ENCODE peak calls at places on chromosomes 16 and 17, in eight cellular contexts. E, W, Y, I, X, M, D and T are unnamed samples.

GRCh38 chr17:47179141-47179540 is 10.0 kb downstream of the CDC27 start:
- DNase-seq in W (no peak), D (no peak), X (no peak), Y (no peak), I (no peak), M (no peak), E (no peak), T (no peak)

GRCh38 chr16:24046442-24046841 is 209.7 kb upstream of the CACNG3 start:
- DNase-seq in E (no peak), M (no peak), W (no peak), Y (no peak), D (no peak), X (no peak), I (no peak), T (no peak)

GRCh38 chr17:21677911-21678310 is 14.4 kb upstream of the KCNJ18 start:
- DNase-seq in I (no peak), X (no peak), D (no peak), W (no peak), Y (no peak), E (no peak), M (no peak), T (no peak)

GRCh38 chr17:38428643-38429371 is 543 bp downstream of the ARHGAP23 start:
- DNase-seq in D (peak), E (no peak), W (peak), I (peak), X (peak), Y (peak), M (peak), T (no peak)

GRCh38 chr16:3471518-3472176 is 23.6 kb downstream of the C16orf90 start:
- DNase-seq in W (no peak), I (no peak), X (no peak), D (no peak), E (no peak), Y (no peak), M (no peak), T (no peak)

GRCh38 chr16:90019543-90020259 is 445 bp upstream of the DBNDD1 start:
- DNase-seq in Y (no peak), M (peak), D (peak), W (peak), X (no peak), I (peak), E (no peak), T (peak)

GRCh38 chr16:15993946-15994665 is 44.7 kb downstream of the ABCC1 start:
- DNase-seq in Y (no peak), W (no peak), D (peak), X (no peak), I (no peak), E (no peak), M (no peak), T (no peak)

GRCh38 chr16:1534021-1535020 is 855 bp downstream of the TMEM204 start:
- DNase-seq in W (no peak), X (no peak), I (peak), M (no peak), Y (no peak), E (no peak), D (peak), T (no peak)

GRCh38 chr17:7296189-7296861 is 1.9 kb upstream of the YBX2 start:
- DNase-seq in D (peak), E (peak), M (peak), Y (peak), I (peak), W (peak), X (peak), T (peak)

GRCh38 chr16:57167537-57167936 is 18.3 kb downstream of the PSME3IP1 start:
- DNase-seq in W (no peak), E (no peak), I (no peak), M (no peak), X (no peak), D (no peak), Y (no peak), T (no peak)

GRCh38 chr17:45675012-45675411 is 109.1 kb upstream of the CRHR1 start:
- DNase-seq in D (no peak), I (no peak), X (no peak), M (no peak), Y (no peak), W (peak), E (no peak), T (no peak)

GRCh38 chr16:82456683-82457082 is 170.1 kb upstream of the CDH13 start:
- DNase-seq in W (peak), M (peak), D (peak), I (peak), Y (peak), X (peak), E (peak), T (peak)

GRCh38 chr17:70552230-70552981 is 383.1 kb downstream of the KCNJ2 start:
- DNase-seq in Y (no peak), D (peak), M (no peak), X (no peak), E (peak), I (no peak), W (peak), T (no peak)

GRCh38 chr17:66296289-66296725 is 6.1 kb upstream of the PRKCA start:
- DNase-seq in E (no peak), X (no peak), D (no peak), M (no peak), Y (no peak), I (no peak), W (no peak), T (no peak)

GRCh38 chr16:30067584-30067916 is 2.0 kb downstream of the ALDOA start:
- DNase-seq in Y (no peak), D (no peak), W (no peak), M (no peak), E (no peak), X (no peak), I (no peak), T (no peak)

GRCh38 chr16:49487746-49488145 is 114.1 kb downstream of the C16orf78 start:
- DNase-seq in I (no peak), X (no peak), D (no peak), E (no peak), Y (no peak), W (no peak), M (peak), T (no peak)

GRCh38 chr16:48542020-48542473 is 67.9 kb downstream of the N4BP1 start:
- DNase-seq in M (peak), X (no peak), Y (peak), E (peak), I (peak), D (peak), W (peak), T (no peak)

GRCh38 chr17:34011599-34011998 is 243.5 kb upstream of the CCL2 start:
- DNase-seq in E (no peak), Y (no peak), W (no peak), D (no peak), M (no peak), X (no peak), I (no peak), T (no peak)

GRCh38 chr16:76114681-76115080 is 162.5 kb upstream of the CNTNAP4 start:
- DNase-seq in D (no peak), X (no peak), M (no peak), W (peak), E (no peak), I (no peak), Y (no peak), T (no peak)

GRCh38 chr17:38334480-38335364 is 9.0 kb downstream of the GPR179 start:
- DNase-seq in W (no peak), Y (no peak), I (no peak), D (no peak), M (no peak), E (no peak), X (no peak), T (no peak)

GRCh38 chr17:49760909-49761558 is 2.9 kb downstream of the FAM117A start:
- DNase-seq in E (no peak), X (no peak), Y (no peak), M (no peak), I (no peak), W (peak), D (no peak), T (no peak)

GRCh38 chr17:49764559-49765180 is 739 bp upstream of the FAM117A start:
- DNase-seq in D (no peak), X (no peak), W (no peak), M (no peak), I (no peak), E (no peak), Y (no peak), T (no peak)

GRCh38 chr17:49762148-49762941 is 1.6 kb downstream of the FAM117A start:
- DNase-seq in I (no peak), M (no peak), Y (no peak), E (no peak), W (no peak), X (no peak), D (peak), T (no peak)

GRCh38 chr17:49763735-49764558 is at the start of gene FAM117A:
- DNase-seq in M (peak), X (peak), D (peak), W (peak), I (peak), E (peak), Y (peak), T (peak)

GRCh38 chr17:49766918-49767530 is 3.1 kb upstream of the FAM117A start:
- DNase-seq in W (no peak), Y (no peak), E (no peak), I (no peak), X (no peak), D (no peak), M (no peak), T (no peak)
- TF ChIP-seq POLR2A in W (no peak), Y (no peak), E (no peak), I (no peak), X (no peak), D (no peak), M (no peak), T (no peak)

GRCh38 chr17:17300624-17301568 is 2.3 kb upstream of the NT5M start:
- DNase-seq in I (peak), W (peak), Y (peak), X (peak), M (peak), E (no peak), D (peak), T (peak)
- TF ChIP-seq POLR2A in I (no peak), W (no peak), Y (no peak), X (no peak), M (no peak), E (no peak), D (no peak), T (peak)

DNA sequence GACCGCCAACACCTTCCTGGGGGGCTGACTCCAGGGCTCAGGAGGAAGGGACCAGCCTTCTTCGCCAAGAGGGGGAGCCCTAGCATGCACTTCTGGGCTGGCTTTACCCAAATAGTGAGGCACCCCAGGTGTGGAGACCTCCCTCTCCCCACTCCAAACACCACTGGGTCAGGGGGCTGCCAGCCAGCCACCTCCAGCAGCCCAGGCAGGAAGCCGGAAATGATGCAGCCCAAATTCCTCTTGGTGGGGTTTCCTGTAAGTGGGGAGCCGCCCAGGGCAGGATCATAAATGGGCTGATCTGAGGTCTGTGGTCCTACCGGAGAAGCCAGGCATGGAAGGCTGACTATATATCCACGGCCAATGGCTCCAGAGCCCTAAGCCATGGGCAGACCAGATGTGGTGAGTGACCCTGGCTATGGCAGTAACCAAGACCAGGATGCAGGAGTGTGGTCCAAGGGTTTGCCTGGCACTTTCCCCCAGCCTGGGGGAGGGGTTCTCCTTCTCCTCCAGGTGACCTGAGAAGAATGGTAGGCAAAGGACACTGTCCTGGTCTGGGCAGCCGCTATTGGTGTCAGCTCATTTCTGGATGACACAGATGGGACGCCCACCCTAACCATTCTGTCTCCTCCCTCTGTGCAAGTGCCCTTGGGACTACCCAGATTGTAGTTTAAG is 4.2 kb downstream of the GIT1 start:
- DNase-seq in I (no peak), D (no peak), X (peak), M (no peak), E (no peak), W (no peak), Y (no peak), T (no peak)
- TF ChIP-seq POLR2A in I (no peak), D (no peak), X (peak), M (no peak), E (no peak), W (no peak), Y (peak), T (no peak)

DNA sequence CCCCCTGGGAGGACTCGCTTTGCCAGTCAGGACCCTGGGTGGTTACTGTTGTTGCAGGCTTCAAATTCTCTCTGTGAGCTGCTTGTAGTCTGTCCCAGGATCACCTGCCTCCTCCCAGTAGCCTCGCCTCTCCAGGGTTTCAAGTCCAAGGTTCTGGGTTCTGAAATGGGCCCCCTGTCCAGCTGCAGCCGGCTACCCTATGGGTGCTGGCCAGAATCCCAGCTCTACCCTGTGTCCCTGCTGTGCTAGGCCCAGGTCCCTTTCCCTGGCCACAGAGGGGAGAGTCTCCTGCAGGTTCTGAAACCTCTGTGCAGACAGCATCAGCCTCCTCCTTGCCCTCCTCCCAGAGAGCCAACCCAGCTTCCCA is 21.4 kb downstream of the UNC13D start:
- DNase-seq in M (no peak), E (no peak), X (no peak), I (no peak), D (no peak), Y (no peak), W (no peak), T (no peak)
- TF ChIP-seq POLR2A in M (no peak), E (no peak), X (no peak), I (no peak), D (no peak), Y (no peak), W (no peak), T (no peak)

GRCh38 chr16:54152362-54153239 is 134.0 kb downstream of the IRX3 start:
- DNase-seq in E (no peak), X (no peak), W (no peak), D (no peak), M (no peak), Y (no peak), I (no peak), T (no peak)

GRCh38 chr16:54153240-54153934 is 133.2 kb downstream of the IRX3 start:
- DNase-seq in E (no peak), M (no peak), Y (no peak), D (no peak), X (no peak), W (no peak), I (no peak), T (no peak)

GRCh38 chr16:54159490-54160080 is 127.0 kb downstream of the IRX3 start:
- DNase-seq in X (no peak), W (no peak), M (no peak), D (no peak), Y (no peak), I (no peak), E (no peak), T (no peak)

GRCh38 chr16:54158986-54159385 is 127.6 kb downstream of the IRX3 start:
- DNase-seq in I (no peak), Y (no peak), D (no peak), W (no peak), E (no peak), M (no peak), X (no peak), T (no peak)

DNA sequence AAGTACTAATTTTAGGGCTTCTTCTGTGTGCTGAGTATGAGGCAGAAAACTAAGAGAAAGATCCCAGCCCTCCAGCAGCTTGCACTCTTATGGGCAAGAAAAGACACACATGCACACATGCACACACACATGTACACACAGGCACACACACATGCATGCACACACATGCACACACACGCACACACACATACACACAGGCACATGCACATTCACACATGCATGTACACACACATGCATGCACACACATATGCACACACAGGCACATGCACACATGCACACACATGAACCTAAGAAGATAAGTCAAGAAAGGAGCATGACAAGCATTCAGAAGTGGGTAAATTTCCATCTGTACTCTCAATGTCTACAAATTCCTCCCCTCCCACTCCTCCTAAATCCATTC is 130.2 kb downstream of the IRX3 start:
- DNase-seq in I (no peak), E (no peak), W (no peak), Y (no peak), X (no peak), M (no peak), D (no peak), T (no peak)
- TF ChIP-seq POLR2A in I (no peak), E (no peak), W (no peak), Y (no peak), X (no peak), M (no peak), D (no peak), T (no peak)

DNA sequence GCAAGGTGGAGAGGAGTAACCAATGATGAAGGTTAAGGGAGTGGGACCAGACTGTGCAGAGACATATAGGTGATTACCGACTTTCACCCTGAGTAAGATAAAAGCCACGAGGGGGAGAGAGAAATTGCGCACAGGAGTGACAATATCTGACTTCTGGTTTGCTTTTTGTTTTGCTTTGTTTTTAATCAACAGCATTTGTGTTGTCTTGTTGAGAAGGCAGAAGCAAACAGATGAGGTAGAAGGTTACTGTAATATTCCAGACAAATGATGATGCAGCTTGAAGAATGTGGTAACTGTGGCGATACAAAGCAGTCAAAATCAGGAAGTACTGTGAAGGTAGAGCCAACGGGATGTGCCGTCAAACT is 7.5 kb downstream of the PELP1 start:
- DNase-seq in Y (no peak), X (no peak), D (no peak), W (no peak), I (no peak), M (no peak), E (no peak), T (no peak)
- TF ChIP-seq POLR2A in Y (no peak), X (no peak), D (no peak), W (no peak), I (no peak), M (no peak), E (no peak), T (no peak)

GRCh38 chr17:80106751-80107150 is 5.4 kb downstream of the GAA start:
- DNase-seq in Y (no peak), X (no peak), W (no peak), D (no peak), E (no peak), I (no peak), M (no peak), T (no peak)
- TF ChIP-seq POLR2A in Y (no peak), X (no peak), W (no peak), D (no peak), E (no peak), I (no peak), M (no peak), T (no peak)

DNA sequence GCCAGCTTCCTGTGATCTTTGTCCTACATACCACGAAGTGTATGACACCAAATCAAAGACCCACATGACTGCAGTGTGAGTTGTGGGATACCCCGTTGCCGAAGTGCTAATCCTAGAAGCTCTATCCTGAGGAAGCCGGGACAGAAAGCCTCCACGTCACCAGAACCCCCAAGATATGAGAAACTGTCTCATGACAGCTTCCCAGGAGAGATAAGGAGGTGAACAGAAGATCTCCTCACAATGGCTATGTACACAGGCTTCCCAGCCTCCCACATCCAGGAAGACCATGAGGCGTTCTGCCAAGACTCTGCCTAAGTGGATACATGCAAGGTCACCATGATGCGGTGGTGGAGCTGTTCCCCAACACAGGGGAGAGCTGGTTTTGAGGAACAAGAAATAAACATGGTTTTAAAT is 37.1 kb downstream of the TRIM25 start:
- DNase-seq in M (no peak), D (no peak), W (no peak), I (peak), Y (peak), E (no peak), X (no peak), T (no peak)
- TF ChIP-seq POLR2A in M (no peak), D (no peak), W (no peak), I (no peak), Y (no peak), E (no peak), X (no peak), T (no peak)

GRCh38 chr16:65991149-65991701 is 375.3 kb upstream of the CDH5 start:
- DNase-seq in D (no peak), Y (no peak), E (no peak), X (no peak), I (peak), W (no peak), M (no peak), T (no peak)

GRCh38 chr16:65988019-65988418 is 378.5 kb upstream of the CDH5 start:
- DNase-seq in I (no peak), Y (peak), W (no peak), D (no peak), M (no peak), E (no peak), X (peak), T (no peak)

GRCh38 chr16:65994305-65994704 is 372.2 kb upstream of the CDH5 start:
- DNase-seq in M (no peak), D (no peak), Y (no peak), X (no peak), I (no peak), E (no peak), W (no peak), T (no peak)

DNA sequence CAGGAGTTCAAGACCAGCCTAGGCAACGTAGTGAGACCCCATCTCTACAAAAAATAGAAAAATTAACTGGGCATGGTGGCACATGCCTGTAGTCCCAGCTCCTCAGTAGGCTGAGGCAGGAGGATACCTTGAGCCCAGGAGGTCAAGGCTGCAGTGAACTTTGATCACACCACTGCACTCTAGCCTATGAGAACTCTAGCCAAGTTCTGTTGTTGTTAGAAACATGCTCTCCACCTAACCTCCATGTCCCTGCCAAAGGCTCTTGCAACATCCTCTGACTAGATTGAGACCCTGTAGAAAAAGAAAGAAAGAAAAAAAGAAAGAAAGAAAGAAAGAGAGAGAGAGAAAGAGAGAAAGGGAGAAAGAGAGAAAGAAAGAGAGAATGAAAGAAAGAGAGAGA is 376.6 kb upstream of the CDH5 start:
- DNase-seq in W (no peak), Y (no peak), M (no peak), X (peak), E (peak), D (no peak), I (no peak), T (no peak)
- TF ChIP-seq POLR2A in W (no peak), Y (no peak), M (no peak), X (no peak), E (no peak), D (no peak), I (no peak), T (no peak)

GRCh38 chr16:84578538-84579126 is 39.2 kb downstream of the COTL1 start:
- DNase-seq in M (no peak), D (no peak), I (no peak), X (no peak), Y (no peak), E (no peak), W (no peak), T (no peak)
- TF ChIP-seq POLR2A in M (no peak), D (no peak), I (no peak), X (no peak), Y (no peak), E (no peak), W (no peak), T (no peak)